ENCODE peak calls at places on chromosomes 6 and 20, in seven cellular contexts. D is NCI-H345; B is Caki2; Z is HCT116; N is activated T-cell treated with anti-CD3 and anti-CD28 coated beads for 4 hours; P is naive thymus-derived CD4-positive, alpha-beta T cell; J is GM10248. C is an unnamed sample.

GRCh38 chr6:125554456-125554855 is 195.0 kb upstream of the HEY2 start:
- DNase-seq in B (no peak), N (no peak), D (no peak), Z (no peak), J (no peak), P (no peak), C (no peak)

GRCh38 chr20:61289166-61289565 is 37.1 kb downstream of the CDH4 start:
- DNase-seq in Z (no peak), J (no peak), D (no peak), P (no peak), B (no peak), N (no peak), C (no peak)

GRCh38 chr20:3135507-3136070 is 24.1 kb downstream of the FASTKD5 start:
- DNase-seq in Z (no peak), D (no peak), P (no peak), B (no peak), J (no peak), N (no peak), C (no peak)

GRCh38 chr6:165883851-165884640 is 221.0 kb upstream of the PDE10A start:
- DNase-seq in D (no peak), J (no peak), Z (no peak), B (no peak), P (no peak), N (no peak), C (no peak)

GRCh38 chr6:105624055-105624454 is 221.2 kb upstream of the PREP start:
- DNase-seq in J (no peak), N (no peak), B (no peak), D (no peak), Z (no peak), P (no peak), C (no peak)

GRCh38 chr6:94376876-94377275 is 957.5 kb upstream of the EPHA7 start:
- DNase-seq in N (no peak), Z (no peak), J (no peak), D (no peak), B (no peak), P (no peak), C (no peak)

GRCh38 chr20:46051556-46052323 is 22.7 kb downstream of the SLC12A5 start:
- DNase-seq in Z (no peak), B (no peak), P (no peak), J (no peak), N (no peak), D (peak), C (no peak)

GRCh38 chr6:45422541-45423110 is 44.9 kb upstream of the SUPT3H start:
- DNase-seq in B (peak), P (peak), N (no peak), J (peak), D (peak), Z (no peak), C (peak)

GRCh38 chr6:33875141-33875581 is 71.4 kb upstream of the MLN start:
- DNase-seq in Z (no peak), J (no peak), P (no peak), D (no peak), N (no peak), B (no peak), C (no peak)

GRCh38 chr6:154479388-154480143 is 30.9 kb downstream of the CNKSR3 start:
- DNase-seq in J (no peak), P (no peak), B (no peak), N (no peak), D (no peak), Z (no peak), C (no peak)

GRCh38 chr20:23340524-23340923 is 10.1 kb upstream of the NXT1 start:
- DNase-seq in J (peak), N (no peak), P (no peak), D (peak), Z (peak), B (peak), C (peak)

GRCh38 chr6:20319520-20320357 is 81.9 kb upstream of the E2F3 start:
- DNase-seq in P (peak), Z (no peak), B (no peak), D (no peak), J (peak), N (peak), C (no peak)

GRCh38 chr6:40936810-40937209 is 102.2 kb downstream of the UNC5CL start:
- DNase-seq in D (no peak), N (no peak), Z (no peak), B (peak), P (no peak), J (no peak), C (no peak)

GRCh38 chr6:46090115-46091079 is 39.4 kb upstream of the ENPP4 start:
- DNase-seq in Z (peak), D (peak), N (peak), P (peak), B (peak), J (peak), C (peak)

GRCh38 chr20:6519556-6519955 is 247.9 kb upstream of the BMP2 start:
- DNase-seq in J (no peak), Z (no peak), N (no peak), B (peak), P (no peak), D (no peak), C (no peak)

GRCh38 chr6:127300411-127300810 is 33.7 kb downstream of the RNF146 start:
- DNase-seq in N (no peak), P (no peak), B (no peak), J (no peak), Z (no peak), D (no peak), C (peak)

GRCh38 chr6:109429496-109429895 is 10.9 kb downstream of the PPIL6 start:
- DNase-seq in B (no peak), D (no peak), Z (no peak), N (no peak), J (no peak), P (no peak), C (no peak)

GRCh38 chr6:7438011-7438410 is 48.4 kb downstream of the RIOK1 start:
- DNase-seq in Z (no peak), B (no peak), P (no peak), N (no peak), D (no peak), J (no peak), C (no peak)

GRCh38 chr6:7721654-7722053 is 4.2 kb upstream of the BMP6 start:
- DNase-seq in B (peak), D (no peak), Z (peak), J (peak), N (no peak), P (no peak), C (no peak)

GRCh38 chr20:15937179-15937578 is 636.1 kb downstream of the KIF16B start:
- DNase-seq in J (peak), Z (no peak), D (no peak), B (no peak), P (no peak), N (no peak), C (no peak)

GRCh38 chr6:52577022-52577777 is at the start of gene TRAM2:
- DNase-seq in Z (peak), P (peak), J (peak), N (peak), D (peak), B (peak), C (peak)

GRCh38 chr6:168165891-168166290 is 86.9 kb upstream of the FRMD1 start:
- DNase-seq in D (no peak), J (no peak), N (no peak), P (no peak), Z (no peak), B (no peak), C (no peak)

GRCh38 chr20:33909331-33909921 is 84.3 kb upstream of the RALY start:
- DNase-seq in Z (peak), N (no peak), J (no peak), B (peak), D (no peak), P (no peak), C (no peak)

GRCh38 chr6:7137335-7138106 is 29.8 kb downstream of the RREB1 start:
- DNase-seq in P (peak), D (peak), Z (no peak), B (no peak), N (peak), J (no peak), C (peak)

GRCh38 chr20:47350181-47350550 is 6.3 kb downstream of the ZMYND8 start:
- DNase-seq in Z (no peak), B (no peak), N (no peak), D (no peak), P (no peak), J (no peak), C (no peak)

GRCh38 chr6:19210849-19211590 is 626.1 kb upstream of the ID4 start:
- DNase-seq in B (no peak), P (no peak), N (no peak), Z (no peak), J (peak), D (no peak), C (peak)

GRCh38 chr20:22795897-22796296 is 211.5 kb upstream of the FOXA2 start:
- DNase-seq in P (no peak), D (no peak), J (no peak), B (peak), Z (peak), N (no peak), C (no peak)

GRCh38 chr6:131602913-131603312 is 25.1 kb downstream of the MED23 start:
- DNase-seq in J (no peak), D (no peak), B (peak), N (no peak), P (no peak), Z (no peak), C (no peak)

GRCh38 chr6:167825759-167826229 is 917 bp upstream of the AFDN start:
- DNase-seq in N (peak), Z (peak), D (no peak), J (no peak), B (no peak), P (no peak), C (peak)

GRCh38 chr6:20188630-20189075 is 23.6 kb downstream of the MBOAT1 start:
- DNase-seq in J (no peak), D (no peak), P (no peak), Z (no peak), B (peak), N (no peak), C (no peak)

GRCh38 chr6:116096979-116097816 is 3.5 kb upstream of the NT5DC1 start:
- DNase-seq in J (no peak), P (no peak), N (no peak), Z (no peak), D (no peak), B (no peak), C (no peak)

GRCh38 chr6:51467231-51467952 is 620.0 kb downstream of the PKHD1 start:
- DNase-seq in P (no peak), D (peak), Z (no peak), N (no peak), B (no peak), J (no peak), C (no peak)

GRCh38 chr6:146862508-146862919 is 263.7 kb downstream of the ADGB start:
- DNase-seq in B (no peak), Z (no peak), D (no peak), N (no peak), J (no peak), P (no peak), C (no peak)

GRCh38 chr6:129749749-129750120 is 39.8 kb upstream of the ARHGAP18 start:
- DNase-seq in P (no peak), B (no peak), Z (peak), D (no peak), J (no peak), N (no peak), C (no peak)

C was measured in H9.